ENCODE peak calls at places on chromosomes 5 and 9, in six cellular contexts. G, I, U, L, C and M are unnamed samples.

GRCh38 chr5:160096178-160096577 is 23.1 kb downstream of the PWWP2A start:
- DNase-seq in G (no peak), I (no peak), U (no peak), L (no peak), C (no peak), M (no peak)

GRCh38 chr5:129413570-129413969 is 46.5 kb upstream of the ADAMTS19 start:
- DNase-seq in G (no peak), I (no peak), U (no peak), L (no peak), C (no peak), M (no peak)

GRCh38 chr9:136348691-136349090 is 14.9 kb downstream of the DNLZ start:
- DNase-seq in G (no peak), I (no peak), U (no peak), L (no peak), C (no peak), M (no peak)

GRCh38 chr5:98961665-98962344 is 33.0 kb upstream of the CHD1 start:
- DNase-seq in G (no peak), I (no peak), U (no peak), L (no peak), C (no peak), M (no peak)

GRCh38 chr9:123002754-123003153 is 30.7 kb upstream of the GPR21 start:
- DNase-seq in G (no peak), I (no peak), U (peak), L (no peak), C (no peak), M (no peak)

GRCh38 chr5:145936401-145937131 is at the start of gene SH3RF2:
- DNase-seq in G (peak), I (peak), U (peak), L (no peak), C (peak), M (peak)

GRCh38 chr9:113649054-113649453 is 185.5 kb downstream of the RGS3 start:
- DNase-seq in G (peak), I (peak), U (peak), L (no peak), C (peak), M (no peak)

GRCh38 chr9:2414465-2414864 is 207.1 kb upstream of the VLDLR start:
- DNase-seq in G (no peak), I (no peak), U (peak), L (no peak), C (no peak), M (no peak)

GRCh38 chr9:97985058-97985861 is 2.1 kb downstream of the ANP32B start:
- DNase-seq in G (no peak), I (no peak), U (peak), L (no peak), C (peak), M (no peak)

GRCh38 chr5:122030251-122030650 is 47.8 kb downstream of the LOX start:
- DNase-seq in G (no peak), I (no peak), U (peak), L (no peak), C (no peak), M (no peak)

DNA sequence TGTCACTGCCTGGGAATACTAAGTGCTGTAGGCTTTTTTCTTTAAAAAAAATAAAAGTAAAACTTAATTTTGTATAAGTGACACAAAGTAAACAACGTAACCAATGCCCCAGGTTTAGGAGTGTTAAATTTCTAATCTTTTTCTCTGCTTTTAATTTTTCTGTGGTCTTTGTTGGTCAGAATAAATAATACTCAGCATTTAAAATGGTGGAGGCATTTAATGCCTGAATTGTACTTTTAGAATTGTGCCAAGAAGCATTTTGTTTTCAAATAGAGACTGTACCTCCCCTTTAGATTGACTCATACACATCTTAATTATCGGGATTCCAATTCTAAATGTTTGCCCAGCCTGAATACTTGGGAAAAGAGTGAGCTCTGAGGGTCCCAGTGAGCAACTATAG is 1.6 kb downstream of the DMXL1 start:
- DNase-seq in G (no peak), I (no peak), U (no peak), L (no peak), C (no peak), M (no peak)
- H3K4me3 ChIP-seq in G (peak), I (peak), U (peak), L (no peak), C (peak), M (no peak)

GRCh38 chr9:15377625-15378252 is 44.9 kb upstream of the SNAPC3 start:
- DNase-seq in G (no peak), I (no peak), U (peak), L (no peak), C (no peak), M (no peak)
- H3K4me3 ChIP-seq in G (no peak), I (peak), U (no peak), L (no peak), C (no peak), M (no peak)

GRCh38 chr5:57698785-57699184 is 216.2 kb upstream of the ACTBL2 start:
- DNase-seq in G (no peak), I (no peak), U (no peak), L (no peak), C (no peak), M (peak)
- H3K4me3 ChIP-seq in G (no peak), I (no peak), U (no peak), L (no peak), C (no peak), M (no peak)

GRCh38 chr5:137147346-137147745 is 351.8 kb downstream of the SPOCK1 start:
- DNase-seq in G (no peak), I (no peak), U (no peak), L (no peak), C (no peak), M (no peak)

GRCh38 chr5:137148128-137148527 is 351.0 kb downstream of the SPOCK1 start:
- DNase-seq in G (no peak), I (no peak), U (no peak), L (no peak), C (no peak), M (no peak)

GRCh38 chr5:137146402-137146889 is 352.7 kb downstream of the SPOCK1 start:
- DNase-seq in G (no peak), I (peak), U (peak), L (peak), C (peak), M (peak)

GRCh38 chr5:137145726-137146125 is 353.4 kb downstream of the SPOCK1 start:
- DNase-seq in G (no peak), I (no peak), U (no peak), L (no peak), C (peak), M (no peak)

DNA sequence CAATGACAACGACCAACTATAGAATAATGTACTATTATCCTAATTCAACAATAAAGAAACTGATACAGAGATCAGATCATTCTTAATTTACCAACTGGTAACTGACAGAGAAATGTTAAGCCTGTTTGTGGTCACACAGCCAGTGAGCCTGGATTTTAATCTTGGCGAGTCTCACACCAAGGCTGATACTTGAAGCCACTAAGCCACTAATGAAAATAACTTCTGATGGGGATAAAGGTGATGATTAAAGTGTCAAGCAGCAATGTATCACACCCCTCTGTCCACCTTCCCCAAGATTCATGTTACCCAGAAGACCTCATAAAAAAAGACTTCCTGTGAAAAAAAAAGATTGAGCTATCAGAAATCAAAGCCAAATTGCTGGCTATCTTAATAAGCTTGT is 350.5 kb downstream of the SPOCK1 start:
- DNase-seq in G (no peak), I (no peak), U (no peak), L (no peak), C (no peak), M (no peak)
- H3K4me3 ChIP-seq in G (no peak), I (no peak), U (no peak), L (no peak), C (no peak), M (no peak)

GRCh38 chr5:1783214-1783551 is 16.5 kb downstream of the MRPL36 start:
- DNase-seq in G (peak), I (peak), U (no peak), L (no peak), C (no peak), M (no peak)
- H3K4me3 ChIP-seq in G (no peak), I (no peak), U (no peak), L (no peak), C (no peak), M (no peak)